ENCODE peak calls at places on chromosomes 6 and 20, in six cellular contexts. N is activated B cell treated with CpG ODN at 0.5 μM for 24 hours, Z is HFFc6, O is HCT116, G is WTC11, A is AG10803. S is an unnamed sample.

GRCh38 chr6:111113731-111114438 is 26.6 kb downstream of the SLC16A10 start:
- DNase-seq in O (no peak), G (no peak), A (peak; percentile 34), Z (peak; percentile 9), N (no peak), S (no peak)

GRCh38 chr6:34096193-34096592 is 49.7 kb downstream of the GRM4 start:
- DNase-seq in O (no peak), Z (no peak), N (no peak), A (no peak), G (no peak), S (no peak)

GRCh38 chr20:48686238-48687096 is 141.3 kb downstream of the PREX1 start:
- DNase-seq in A (peak; percentile 69), N (no peak), G (no peak), O (no peak), Z (peak; percentile 36), S (no peak)

GRCh38 chr20:35828434-35828833 is 56.6 kb downstream of the PHF20 start:
- DNase-seq in G (no peak), Z (no peak), A (no peak), N (no peak), O (no peak), S (no peak)

GRCh38 chr6:55825402-55826051 is 49.9 kb downstream of the BMP5 start:
- DNase-seq in Z (peak; percentile 28), O (no peak), A (peak; percentile 38), N (no peak), G (no peak), S (no peak)

GRCh38 chr20:50727792-50728485 is 3.4 kb upstream of the PARD6B start:
- DNase-seq in G (no peak), Z (no peak), N (no peak), A (no peak), O (no peak), S (no peak)

GRCh38 chr6:110180228-110181008 is at the start of gene CDC40:
- DNase-seq in G (peak; percentile 48), O (no peak), Z (no peak), N (peak; percentile 48), A (no peak), S (peak; percentile 84)

GRCh38 chr6:131443514-131443913 is 129.5 kb upstream of the ARG1 start:
- DNase-seq in Z (no peak), G (no peak), A (no peak), N (no peak), O (no peak), S (no peak)

GRCh38 chr20:32386091-32386490 is 28.0 kb downstream of the ASXL1 start:
- DNase-seq in N (no peak), O (no peak), G (no peak), A (peak; percentile 55), Z (no peak), S (no peak)

GRCh38 chr20:51237278-51237677 is 214.4 kb upstream of the KCNG1 start:
- DNase-seq in A (peak; percentile 24), Z (no peak), N (no peak), O (no peak), G (no peak), S (no peak)

GRCh38 chr6:104604643-104605042 is 255.1 kb downstream of the HACE1 start:
- DNase-seq in N (no peak), G (no peak), Z (no peak), O (no peak), A (peak; percentile 24), S (no peak)

GRCh38 chr6:152155792-152156191 is 348.3 kb downstream of the ESR1 start:
- DNase-seq in G (no peak), Z (no peak), O (no peak), N (no peak), A (no peak), S (no peak)

GRCh38 chr6:160974304-160974771 is 17.2 kb upstream of the MAP3K4 start:
- DNase-seq in G (no peak), N (no peak), A (peak; percentile 100), Z (peak; percentile 98), O (no peak), S (no peak)

GRCh38 chr6:158847786-158848185 is 28.6 kb upstream of the EZR start:
- DNase-seq in G (no peak), O (no peak), A (no peak), N (no peak), Z (no peak), S (no peak)

GRCh38 chr6:108699290-108700041 is 138.7 kb downstream of the FOXO3 start:
- DNase-seq in A (no peak), G (no peak), Z (no peak), O (no peak), N (no peak), S (no peak)

GRCh38 chr6:35287671-35288396 is 9.8 kb upstream of the DEF6 start:
- DNase-seq in Z (peak; percentile 6), N (no peak), A (peak; percentile 41), G (no peak), O (no peak), S (no peak)

GRCh38 chr6:108920751-108921150 is 72.5 kb downstream of the ARMC2 start:
- DNase-seq in A (no peak), O (no peak), N (no peak), Z (no peak), G (peak; percentile 59), S (no peak)

GRCh38 chr20:62496525-62497218 is 20.9 kb upstream of the GATA5 start:
- DNase-seq in O (no peak), G (peak; percentile 81), N (no peak), A (no peak), Z (no peak), S (no peak)
- TF ChIP-seq CTCF in O (peak; percentile 70), G (peak; percentile 82), N (no peak), A (peak; percentile 29), Z (peak; percentile 86), S (peak; percentile 57)

GRCh38 chr6:31666337-31666960 is 569 bp downstream of the CSNK2B start:
- DNase-seq in A (no peak), Z (no peak), N (no peak), G (no peak), O (no peak), S (no peak)

GRCh38 chr6:31665501-31666336 is at the start of gene CSNK2B:
- DNase-seq in A (peak; percentile 96), Z (peak; percentile 97), O (peak; percentile 96), N (peak; percentile 91), G (peak; percentile 97), S (peak; percentile 98)

GRCh38 chr6:31663961-31664789 is 622 bp downstream of the GPANK1 start:
- DNase-seq in O (no peak), A (peak; percentile 80), Z (peak; percentile 76), G (no peak), N (no peak), S (no peak)

GRCh38 chr6:31664790-31665500 is at the start of gene GPANK1:
- DNase-seq in A (peak; percentile 95), G (peak; percentile 64), O (peak; percentile 93), N (peak; percentile 66), Z (peak; percentile 95), S (peak; percentile 93)

DNA sequence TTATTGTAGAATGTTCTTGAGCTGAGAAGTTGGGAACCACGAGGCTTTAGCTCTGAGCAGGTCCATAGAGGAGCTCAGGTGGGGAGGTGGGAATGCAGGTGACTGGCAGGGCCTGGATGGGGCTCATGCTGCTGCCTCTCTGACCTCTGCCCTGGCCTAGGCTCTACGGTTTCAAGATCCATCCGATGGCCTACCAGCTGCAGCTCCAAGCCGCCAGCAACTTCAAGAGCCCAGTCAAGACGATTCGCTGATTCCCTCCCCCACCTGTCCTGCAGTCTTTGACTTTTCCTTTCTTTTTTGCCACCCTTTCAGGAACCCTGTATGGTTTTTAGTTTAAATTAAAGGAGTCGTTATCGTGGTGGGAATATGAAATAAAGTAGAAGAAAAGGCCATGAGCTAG is at the start of gene LY6G5B:
- DNase-seq in Z (no peak), G (no peak), O (no peak), N (no peak), A (no peak), S (no peak)
- TF ChIP-seq CTCF in Z (no peak), G (no peak), O (no peak), N (no peak), A (no peak), S (no peak)

GRCh38 chr6:31081872-31082271 is 30.5 kb downstream of the C6orf15 start:
- DNase-seq in A (no peak), G (no peak), N (no peak), Z (no peak), O (no peak), S (no peak)

GRCh38 chr6:31076611-31077010 is 35.8 kb downstream of the C6orf15 start:
- DNase-seq in A (no peak), Z (no peak), N (no peak), G (no peak), O (no peak), S (no peak)

GRCh38 chr6:31083742-31084354 is 28.5 kb downstream of the C6orf15 start:
- DNase-seq in G (peak; percentile 83), N (no peak), O (peak; percentile 61), A (peak; percentile 74), Z (peak; percentile 64), S (no peak)

GRCh38 chr6:31075528-31075927 is 36.8 kb downstream of the C6orf15 start:
- DNase-seq in A (peak; percentile 45), N (no peak), O (no peak), G (no peak), Z (peak; percentile 80), S (no peak)

GRCh38 chr6:31079656-31080261 is 32.6 kb downstream of the C6orf15 start:
- DNase-seq in N (peak; percentile 34), O (peak; percentile 38), G (peak; percentile 80), Z (peak; percentile 59), A (peak; percentile 58), S (no peak)
- TF ChIP-seq CTCF in N (peak; percentile 82), O (peak; percentile 79), G (peak; percentile 39), Z (peak; percentile 82), A (peak; percentile 84), S (peak; percentile 90)

GRCh38 chr6:82363368-82364086 is at the start of gene TPBG:
- DNase-seq in G (peak; percentile 92), O (peak; percentile 47), N (no peak), A (peak; percentile 71), Z (peak; percentile 69), S (peak; percentile 88)

GRCh38 chr6:82364087-82365010 is 732 bp downstream of the TPBG start:
- DNase-seq in A (peak; percentile 69), Z (peak; percentile 60), G (peak; percentile 65), N (no peak), O (peak; percentile 54), S (peak; percentile 86)

GRCh38 chr6:82362144-82362543 is 1.5 kb upstream of the TPBG start:
- DNase-seq in G (no peak), A (no peak), O (no peak), N (no peak), Z (no peak), S (no peak)

GRCh38 chr6:82362868-82363267 is 749 bp upstream of the TPBG start:
- DNase-seq in N (no peak), O (no peak), A (peak; percentile 97), G (no peak), Z (peak; percentile 95), S (no peak)

DNA sequence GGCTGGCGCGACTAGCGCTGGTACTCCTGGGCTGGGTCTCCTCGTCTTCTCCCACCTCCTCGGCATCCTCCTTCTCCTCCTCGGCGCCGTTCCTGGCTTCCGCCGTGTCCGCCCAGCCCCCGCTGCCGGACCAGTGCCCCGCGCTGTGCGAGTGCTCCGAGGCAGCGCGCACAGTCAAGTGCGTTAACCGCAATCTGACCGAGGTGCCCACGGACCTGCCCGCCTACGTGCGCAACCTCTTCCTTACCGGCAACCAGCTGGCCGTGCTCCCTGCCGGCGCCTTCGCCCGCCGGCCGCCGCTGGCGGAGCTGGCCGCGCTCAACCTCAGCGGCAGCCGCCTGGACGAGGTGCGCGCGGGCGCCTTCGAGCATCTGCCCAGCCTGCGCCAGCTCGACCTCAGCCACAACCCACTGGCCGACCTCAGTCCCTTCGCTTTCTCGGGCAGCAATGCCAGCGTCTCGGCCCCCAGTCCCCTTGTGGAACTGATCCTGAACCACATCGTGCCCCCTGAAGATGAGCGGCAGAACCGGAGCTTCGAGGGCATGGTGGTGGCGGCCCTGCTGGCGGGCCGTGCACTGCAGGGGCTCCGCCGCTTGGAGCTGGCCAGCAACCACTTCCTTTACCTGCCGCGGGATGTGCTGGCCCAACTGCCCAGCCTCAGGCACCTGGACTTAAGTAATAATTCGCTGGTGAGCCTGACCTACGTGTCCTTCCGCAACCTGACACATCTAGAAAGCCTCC is 1.6 kb downstream of the TPBG start:
- DNase-seq in Z (no peak), A (peak; percentile 29), G (peak; percentile 56), O (peak; percentile 24), N (no peak), S (peak; percentile 85)
- TF ChIP-seq CTCF in Z (peak; percentile 42), A (peak; percentile 29), G (no peak), O (peak; percentile 18), N (no peak), S (peak; percentile 13)